ENCODE peak calls at places on chromosomes 16 and 17, in seven cellular contexts. One of them, this sample, is unnamed.

GRCh38 chr17:52536466-52536865 is 378.0 kb upstream of the CA10 start:
- DNase-seq in body of pancreas: no peak
- DNase-seq in HEK293T: no peak
- DNase-seq in GM12891: no peak
- DNase-seq in T-cell: no peak
- DNase-seq in stimulated activated CD8-positive, alpha-beta memory T cell treated with anti-CD3 and anti-CD28 coated beads, Interleukin-2, amount 100 ng/mL, for 1 hour: no peak
- DNase-seq in adrenal gland: no peak
- DNase-seq in this sample: no peak

GRCh38 chr16:4501071-4501478 is 24.9 kb downstream of the HMOX2 start:
- DNase-seq in T-cell: no peak
- DNase-seq in adrenal gland: peak
- DNase-seq in GM12891: no peak
- DNase-seq in HEK293T: no peak
- DNase-seq in stimulated activated CD8-positive, alpha-beta memory T cell treated with anti-CD3 and anti-CD28 coated beads, Interleukin-2, amount 100 ng/mL, for 1 hour: no peak
- DNase-seq in body of pancreas: peak
- DNase-seq in this sample: no peak

GRCh38 chr17:55661359-55661758 is 61.3 kb downstream of the TMEM100 start:
- DNase-seq in stimulated activated CD8-positive, alpha-beta memory T cell treated with anti-CD3 and anti-CD28 coated beads, Interleukin-2, amount 100 ng/mL, for 1 hour: no peak
- DNase-seq in adrenal gland: no peak
- DNase-seq in HEK293T: no peak
- DNase-seq in body of pancreas: no peak
- DNase-seq in T-cell: no peak
- DNase-seq in GM12891: no peak
- DNase-seq in this sample: no peak

GRCh38 chr17:67452681-67453554 is 75.8 kb downstream of the PITPNC1 start:
- DNase-seq in body of pancreas: no peak
- DNase-seq in HEK293T: no peak
- DNase-seq in stimulated activated CD8-positive, alpha-beta memory T cell treated with anti-CD3 and anti-CD28 coated beads, Interleukin-2, amount 100 ng/mL, for 1 hour: no peak
- DNase-seq in adrenal gland: no peak
- DNase-seq in GM12891: no peak
- DNase-seq in T-cell: no peak
- DNase-seq in this sample: no peak

GRCh38 chr17:39178516-39178915 is 12.6 kb upstream of the ARL5C start:
- DNase-seq in T-cell: no peak
- DNase-seq in body of pancreas: no peak
- DNase-seq in GM12891: no peak
- DNase-seq in stimulated activated CD8-positive, alpha-beta memory T cell treated with anti-CD3 and anti-CD28 coated beads, Interleukin-2, amount 100 ng/mL, for 1 hour: no peak
- DNase-seq in adrenal gland: no peak
- DNase-seq in HEK293T: no peak
- DNase-seq in this sample: no peak

GRCh38 chr16:83727751-83728352 is 79.9 kb upstream of the HSBP1 start:
- DNase-seq in stimulated activated CD8-positive, alpha-beta memory T cell treated with anti-CD3 and anti-CD28 coated beads, Interleukin-2, amount 100 ng/mL, for 1 hour: no peak
- DNase-seq in body of pancreas: no peak
- DNase-seq in T-cell: no peak
- DNase-seq in adrenal gland: no peak
- DNase-seq in HEK293T: no peak
- DNase-seq in GM12891: no peak
- DNase-seq in this sample: no peak

GRCh38 chr16:80277182-80277581 is 263.6 kb upstream of the DYNLRB2 start:
- DNase-seq in HEK293T: peak
- DNase-seq in stimulated activated CD8-positive, alpha-beta memory T cell treated with anti-CD3 and anti-CD28 coated beads, Interleukin-2, amount 100 ng/mL, for 1 hour: no peak
- DNase-seq in GM12891: no peak
- DNase-seq in body of pancreas: no peak
- DNase-seq in T-cell: no peak
- DNase-seq in adrenal gland: no peak
- DNase-seq in this sample: no peak

GRCh38 chr17:7029659-7030058 is 6.2 kb upstream of the SLC16A13 start:
- DNase-seq in HEK293T: no peak
- DNase-seq in T-cell: no peak
- DNase-seq in stimulated activated CD8-positive, alpha-beta memory T cell treated with anti-CD3 and anti-CD28 coated beads, Interleukin-2, amount 100 ng/mL, for 1 hour: no peak
- DNase-seq in adrenal gland: peak
- DNase-seq in GM12891: no peak
- DNase-seq in body of pancreas: no peak
- DNase-seq in this sample: peak

GRCh38 chr17:82563318-82563717 is 43.8 kb downstream of the FOXK2 start:
- DNase-seq in GM12891: no peak
- DNase-seq in HEK293T: no peak
- DNase-seq in body of pancreas: no peak
- DNase-seq in T-cell: no peak
- DNase-seq in adrenal gland: no peak
- DNase-seq in stimulated activated CD8-positive, alpha-beta memory T cell treated with anti-CD3 and anti-CD28 coated beads, Interleukin-2, amount 100 ng/mL, for 1 hour: no peak
- DNase-seq in this sample: no peak

GRCh38 chr16:88971371-88972097 is 5.5 kb downstream of the CBFA2T3 start:
- DNase-seq in body of pancreas: no peak
- DNase-seq in T-cell: no peak
- DNase-seq in stimulated activated CD8-positive, alpha-beta memory T cell treated with anti-CD3 and anti-CD28 coated beads, Interleukin-2, amount 100 ng/mL, for 1 hour: no peak
- DNase-seq in adrenal gland: no peak
- DNase-seq in HEK293T: no peak
- DNase-seq in GM12891: peak
- DNase-seq in this sample: no peak

GRCh38 chr16:69106491-69107291 is 1.2 kb downstream of the HAS3 start:
- DNase-seq in HEK293T: no peak
- DNase-seq in stimulated activated CD8-positive, alpha-beta memory T cell treated with anti-CD3 and anti-CD28 coated beads, Interleukin-2, amount 100 ng/mL, for 1 hour: no peak
- DNase-seq in adrenal gland: no peak
- DNase-seq in body of pancreas: no peak
- DNase-seq in T-cell: no peak
- DNase-seq in GM12891: peak
- DNase-seq in this sample: no peak

GRCh38 chr17:5128905-5129535 is 13.2 kb downstream of the USP6 start:
- DNase-seq in HEK293T: no peak
- DNase-seq in body of pancreas: no peak
- DNase-seq in GM12891: no peak
- DNase-seq in adrenal gland: no peak
- DNase-seq in T-cell: no peak
- DNase-seq in stimulated activated CD8-positive, alpha-beta memory T cell treated with anti-CD3 and anti-CD28 coated beads, Interleukin-2, amount 100 ng/mL, for 1 hour: no peak
- DNase-seq in this sample: no peak

GRCh38 chr17:53496356-53496755 is 326.4 kb upstream of the KIF2B start:
- DNase-seq in T-cell: no peak
- DNase-seq in HEK293T: no peak
- DNase-seq in stimulated activated CD8-positive, alpha-beta memory T cell treated with anti-CD3 and anti-CD28 coated beads, Interleukin-2, amount 100 ng/mL, for 1 hour: no peak
- DNase-seq in body of pancreas: no peak
- DNase-seq in adrenal gland: no peak
- DNase-seq in GM12891: no peak
- DNase-seq in this sample: no peak

GRCh38 chr17:56832446-56832845 is 1.3 kb downstream of the C17orf67 start:
- DNase-seq in body of pancreas: no peak
- DNase-seq in stimulated activated CD8-positive, alpha-beta memory T cell treated with anti-CD3 and anti-CD28 coated beads, Interleukin-2, amount 100 ng/mL, for 1 hour: no peak
- DNase-seq in HEK293T: no peak
- DNase-seq in T-cell: no peak
- DNase-seq in GM12891: no peak
- DNase-seq in adrenal gland: no peak
- DNase-seq in this sample: no peak

GRCh38 chr16:51201604-51202003 is 50.5 kb upstream of the SALL1 start:
- DNase-seq in HEK293T: no peak
- DNase-seq in adrenal gland: no peak
- DNase-seq in GM12891: no peak
- DNase-seq in body of pancreas: no peak
- DNase-seq in T-cell: no peak
- DNase-seq in stimulated activated CD8-positive, alpha-beta memory T cell treated with anti-CD3 and anti-CD28 coated beads, Interleukin-2, amount 100 ng/mL, for 1 hour: no peak
- DNase-seq in this sample: no peak

GRCh38 chr17:48127371-48128051 is 19.9 kb downstream of the SNX11 start:
- DNase-seq in stimulated activated CD8-positive, alpha-beta memory T cell treated with anti-CD3 and anti-CD28 coated beads, Interleukin-2, amount 100 ng/mL, for 1 hour: no peak
- DNase-seq in adrenal gland: no peak
- DNase-seq in GM12891: no peak
- DNase-seq in HEK293T: no peak
- DNase-seq in body of pancreas: no peak
- DNase-seq in T-cell: no peak
- DNase-seq in this sample: no peak

GRCh38 chr16:89364603-89365002 is 125.8 kb downstream of the ANKRD11 start:
- DNase-seq in GM12891: no peak
- DNase-seq in stimulated activated CD8-positive, alpha-beta memory T cell treated with anti-CD3 and anti-CD28 coated beads, Interleukin-2, amount 100 ng/mL, for 1 hour: no peak
- DNase-seq in T-cell: no peak
- DNase-seq in HEK293T: no peak
- DNase-seq in body of pancreas: peak
- DNase-seq in adrenal gland: no peak
- DNase-seq in this sample: no peak

GRCh38 chr17:19372004-19372365 is 6.3 kb upstream of the MAPK7 start:
- DNase-seq in T-cell: no peak
- DNase-seq in HEK293T: no peak
- DNase-seq in GM12891: no peak
- DNase-seq in body of pancreas: no peak
- DNase-seq in stimulated activated CD8-positive, alpha-beta memory T cell treated with anti-CD3 and anti-CD28 coated beads, Interleukin-2, amount 100 ng/mL, for 1 hour: no peak
- DNase-seq in adrenal gland: no peak
- DNase-seq in this sample: no peak

GRCh38 chr16:88902744-88903143 is 36.3 kb upstream of the PABPN1L start:
- DNase-seq in stimulated activated CD8-positive, alpha-beta memory T cell treated with anti-CD3 and anti-CD28 coated beads, Interleukin-2, amount 100 ng/mL, for 1 hour: no peak
- DNase-seq in adrenal gland: no peak
- DNase-seq in GM12891: no peak
- DNase-seq in T-cell: no peak
- DNase-seq in body of pancreas: no peak
- DNase-seq in HEK293T: no peak
- DNase-seq in this sample: no peak

GRCh38 chr17:37848690-37849616 is 75.3 kb upstream of the TBC1D3K start:
- DNase-seq in stimulated activated CD8-positive, alpha-beta memory T cell treated with anti-CD3 and anti-CD28 coated beads, Interleukin-2, amount 100 ng/mL, for 1 hour: no peak
- DNase-seq in GM12891: peak
- DNase-seq in body of pancreas: no peak
- DNase-seq in adrenal gland: peak
- DNase-seq in T-cell: no peak
- DNase-seq in HEK293T: no peak
- DNase-seq in this sample: no peak

GRCh38 chr16:52050418-52050817 is 496.5 kb downstream of the TOX3 start:
- DNase-seq in body of pancreas: no peak
- DNase-seq in HEK293T: no peak
- DNase-seq in T-cell: no peak
- DNase-seq in stimulated activated CD8-positive, alpha-beta memory T cell treated with anti-CD3 and anti-CD28 coated beads, Interleukin-2, amount 100 ng/mL, for 1 hour: no peak
- DNase-seq in GM12891: no peak
- DNase-seq in adrenal gland: no peak
- DNase-seq in this sample: no peak

GRCh38 chr17:81399481-81400153 is 4.4 kb downstream of the BAHCC1 start:
- DNase-seq in T-cell: no peak
- DNase-seq in HEK293T: no peak
- DNase-seq in GM12891: no peak
- DNase-seq in body of pancreas: no peak
- DNase-seq in stimulated activated CD8-positive, alpha-beta memory T cell treated with anti-CD3 and anti-CD28 coated beads, Interleukin-2, amount 100 ng/mL, for 1 hour: no peak
- DNase-seq in adrenal gland: peak
- DNase-seq in this sample: no peak

GRCh38 chr16:68370921-68371651 is 60.3 kb downstream of the PRMT7 start:
- DNase-seq in GM12891: no peak
- DNase-seq in adrenal gland: no peak
- DNase-seq in HEK293T: no peak
- DNase-seq in body of pancreas: no peak
- DNase-seq in stimulated activated CD8-positive, alpha-beta memory T cell treated with anti-CD3 and anti-CD28 coated beads, Interleukin-2, amount 100 ng/mL, for 1 hour: no peak
- DNase-seq in T-cell: peak
- DNase-seq in this sample: no peak

This sample was measured in T follicular helper cell.